ENCODE peak calls at places on chromosomes 4 and X, in five cellular contexts. L is neuronal stem cell, G is A549, P is DND-41, R is fibroblast of lung. T is an unnamed sample.

GRCh38 chrX:15948318-15948660 is 93.7 kb upstream of the AP1S2 start:
- DNase-seq in L (no peak), R (no peak), P (no peak), G (no peak), T (no peak)

GRCh38 chr4:19776929-19777328 is 474.8 kb upstream of the SLIT2 start:
- DNase-seq in P (no peak), L (no peak), R (peak), G (no peak), T (no peak)

GRCh38 chr4:677431-678293 is 3.3 kb downstream of the MYL5 start:
- DNase-seq in L (no peak), R (no peak), G (no peak), P (no peak), T (no peak)

GRCh38 chrX:22698151-22698550 is 301.6 kb upstream of the DDX53 start:
- DNase-seq in R (no peak), G (no peak), P (no peak), L (no peak), T (no peak)

GRCh38 chrX:69182818-69183375 is 17.6 kb upstream of the PJA1 start:
- DNase-seq in P (no peak), L (no peak), G (no peak), R (no peak), T (no peak)

GRCh38 chr4:152709675-152710438 is 30.1 kb upstream of the TMEM154 start:
- DNase-seq in L (no peak), P (no peak), R (no peak), G (no peak), T (peak)

GRCh38 chr4:138439143-138439581 is 197.0 kb upstream of the SLC7A11 start:
- DNase-seq in L (no peak), P (no peak), R (peak), G (no peak), T (no peak)

GRCh38 chrX:154486052-154486395 is 391 bp downstream of the UBL4A start:
- DNase-seq in P (peak), G (no peak), L (no peak), R (no peak), T (peak)

GRCh38 chrX:56795309-56795868 is 66.3 kb downstream of the NBDY start:
- DNase-seq in R (no peak), G (no peak), L (no peak), P (no peak), T (no peak)

GRCh38 chrX:42220722-42221121 is 297.4 kb upstream of the CASK start:
- DNase-seq in L (no peak), R (no peak), P (no peak), G (no peak), T (no peak)

GRCh38 chrX:47232803-47233332 is at the start of gene USP11:
- DNase-seq in G (peak), R (peak), L (no peak), P (peak), T (no peak)

GRCh38 chr4:77342170-77342810 is 185.3 kb downstream of the CCNG2 start:
- DNase-seq in P (no peak), L (no peak), R (peak), G (no peak), T (no peak)

GRCh38 chrX:1885116-1885515 is 270.3 kb downstream of the ASMT start:
- DNase-seq in P (no peak), L (no peak), R (no peak), G (no peak), T (no peak)

GRCh38 chr4:40957281-40957680 is 207.5 kb downstream of the NSUN7 start:
- DNase-seq in G (no peak), R (no peak), P (no peak), L (no peak), T (no peak)

GRCh38 chrX:37926700-37927099 is 79.3 kb upstream of the DYNLT3 start:
- DNase-seq in P (no peak), G (peak), L (no peak), R (peak), T (peak)

GRCh38 chr4:126470862-126471261 is 1156.1 kb downstream of the FAT4 start:
- DNase-seq in L (no peak), R (no peak), G (no peak), P (no peak), T (no peak)

GRCh38 chr4:7660640-7661039 is 225.9 kb upstream of the PSAPL1 start:
- DNase-seq in G (no peak), L (no peak), R (no peak), P (no peak), T (no peak)

GRCh38 chr4:93346840-93347239 is 481.7 kb upstream of the ATOH1 start:
- DNase-seq in R (no peak), P (no peak), G (no peak), L (no peak), T (no peak)

GRCh38 chr4:20882500-20882899 is 182.2 kb downstream of the PACRGL start:
- DNase-seq in G (no peak), R (no peak), P (no peak), L (no peak), T (no peak)

GRCh38 chr4:5952286-5953002 is 59.6 kb upstream of the CRMP1 start:
- DNase-seq in R (no peak), G (no peak), L (no peak), P (no peak), T (no peak)

GRCh38 chr4:157664726-157665125 is 444.2 kb downstream of the GRIA2 start:
- DNase-seq in L (no peak), G (no peak), P (no peak), R (peak), T (no peak)

GRCh38 chr4:3713817-3714641 is 52.2 kb upstream of the ADRA2C start:
- DNase-seq in R (no peak), G (no peak), L (no peak), P (no peak), T (no peak)

GRCh38 chr4:133320576-133321170 is 171.6 kb downstream of the PCDH10 start:
- DNase-seq in P (peak), L (peak), R (peak), G (peak), T (peak)

GRCh38 chr4:65344278-65344825 is 325.9 kb downstream of the EPHA5 start:
- DNase-seq in P (no peak), R (no peak), L (no peak), G (no peak), T (no peak)

GRCh38 chrX:46713672-46714487 is 45.0 kb downstream of the SLC9A7 start:
- DNase-seq in L (no peak), P (no peak), R (no peak), G (no peak), T (peak)

GRCh38 chr4:181685461-181685860 is 557.7 kb upstream of the TENM3 start:
- DNase-seq in G (no peak), L (no peak), R (peak), P (no peak), T (no peak)

GRCh38 chr4:153486281-153487151 is 20.4 kb downstream of the TMEM131L start:
- DNase-seq in G (peak), P (no peak), L (no peak), R (peak), T (no peak)

GRCh38 chr4:13386405-13387107 is 97.6 kb downstream of the RAB28 start:
- DNase-seq in G (no peak), R (no peak), P (no peak), L (no peak), T (peak)

GRCh38 chr4:39716356-39716755 is 18.4 kb downstream of the UBE2K start:
- DNase-seq in P (no peak), L (no peak), G (no peak), R (no peak), T (no peak)

GRCh38 chr4:7403001-7403400 is 31.7 kb downstream of the PSAPL1 start:
- DNase-seq in L (no peak), P (no peak), G (no peak), R (no peak), T (no peak)

GRCh38 chr4:110586137-110586850 is 36.6 kb downstream of the PITX2 start:
- DNase-seq in R (peak), L (no peak), G (peak), P (no peak), T (peak)

GRCh38 chr4:113943863-113944262 is 35.6 kb downstream of the ARSJ start:
- DNase-seq in L (no peak), G (no peak), R (no peak), P (no peak), T (no peak)

GRCh38 chr4:4437798-4438470 is 51.0 kb downstream of the NSG1 start:
- DNase-seq in R (no peak), P (no peak), G (no peak), L (no peak), T (no peak)

GRCh38 chrX:29434939-29435338 is 780.4 kb upstream of the MAGEB2 start:
- DNase-seq in G (no peak), P (no peak), R (no peak), L (no peak), T (no peak)

GRCh38 chrX:68697036-68697435 is 49.6 kb downstream of the STARD8 start:
- DNase-seq in R (no peak), P (no peak), L (no peak), G (no peak), T (no peak)

GRCh38 chr4:99815597-99816011 is 1.0 kb upstream of the DAPP1 start:
- DNase-seq in R (no peak), L (no peak), G (no peak), P (no peak), T (peak)

DNA sequence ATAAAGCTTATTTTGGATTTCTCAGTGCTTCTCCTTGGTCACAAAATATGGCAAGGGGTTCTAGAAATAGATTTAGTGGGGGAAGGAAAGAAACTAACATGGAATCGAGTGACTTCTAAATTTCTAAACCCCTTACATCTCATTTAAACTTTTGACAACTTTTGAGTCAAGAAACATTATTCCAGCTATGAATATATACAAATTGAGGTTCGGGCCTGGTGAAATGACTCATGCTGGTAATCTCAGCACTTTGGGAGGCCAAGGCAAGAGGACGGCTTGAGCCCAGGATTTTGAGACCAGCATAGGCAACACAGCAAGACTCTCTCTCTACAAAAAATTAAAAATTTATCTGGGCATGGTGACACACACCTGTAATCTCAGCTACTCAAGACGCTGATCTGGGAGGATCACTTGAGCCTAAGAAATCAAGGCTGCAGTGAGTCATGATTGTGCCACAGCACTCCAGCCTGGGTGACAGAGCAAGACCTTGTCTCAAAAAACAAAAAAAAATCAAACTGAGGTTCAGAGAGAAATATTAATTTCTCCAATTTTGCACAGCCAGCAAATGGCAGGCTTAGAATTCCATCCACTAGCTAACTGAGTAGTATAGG is 99.8 kb downstream of the ANXA3 start:
- DNase-seq in G (no peak), R (no peak), L (no peak), P (no peak), T (no peak)
- H3K4me2 ChIP-seq in G (no peak), R (no peak), L (no peak), P (no peak), T (no peak)

GRCh38 chr4:15410750-15411149 is 17.1 kb upstream of the C1QTNF7 start:
- DNase-seq in P (peak), G (no peak), R (peak), L (no peak), T (peak)
- H3K4me2 ChIP-seq in P (peak), G (no peak), R (peak), L (no peak), T (peak)

DNA sequence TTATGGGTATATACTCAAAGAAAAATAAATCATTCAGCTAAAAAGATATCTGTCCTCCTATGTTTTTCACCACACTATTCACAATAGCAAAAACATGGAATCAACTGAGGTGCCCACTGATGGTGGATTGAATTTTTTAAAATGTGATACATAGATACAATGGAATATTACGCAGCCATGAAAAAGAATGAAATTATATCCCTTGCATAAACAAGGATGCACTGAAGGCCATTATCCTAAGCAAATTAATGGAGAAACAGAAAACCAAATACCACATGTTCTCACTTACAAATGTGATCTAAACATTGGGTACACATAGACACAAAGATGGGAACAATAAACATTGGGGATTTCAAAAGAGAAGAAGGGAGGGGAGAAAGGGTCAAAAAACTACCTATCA is 964.2 kb upstream of the IGFBP7 start:
- DNase-seq in G (no peak), P (no peak), L (no peak), R (no peak), T (no peak)
- H3K4me2 ChIP-seq in G (no peak), P (no peak), L (no peak), R (no peak), T (no peak)

DNA sequence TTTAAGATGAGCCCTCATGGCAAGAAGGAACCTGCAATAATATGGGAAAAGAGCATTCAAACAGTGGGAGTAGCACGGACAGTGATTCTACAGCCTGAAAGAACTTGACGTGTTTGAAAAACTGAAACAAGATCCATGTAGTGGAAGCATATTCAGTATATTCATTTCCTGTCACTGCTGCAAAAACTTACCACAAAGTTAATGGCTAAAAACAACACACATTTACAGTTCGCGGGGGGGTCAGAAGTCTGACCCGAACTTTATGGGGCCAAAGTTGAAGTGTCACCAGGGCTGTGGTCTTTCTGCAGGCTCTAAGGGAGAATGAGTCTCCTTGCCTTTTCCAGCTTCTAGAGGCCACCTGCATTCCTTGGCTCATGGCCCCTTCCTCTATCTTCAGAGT is 52.6 kb upstream of the ARX start:
- DNase-seq in G (no peak), P (no peak), R (no peak), L (no peak), T (no peak)
- H3K4me2 ChIP-seq in G (no peak), P (no peak), R (no peak), L (no peak), T (no peak)

DNA sequence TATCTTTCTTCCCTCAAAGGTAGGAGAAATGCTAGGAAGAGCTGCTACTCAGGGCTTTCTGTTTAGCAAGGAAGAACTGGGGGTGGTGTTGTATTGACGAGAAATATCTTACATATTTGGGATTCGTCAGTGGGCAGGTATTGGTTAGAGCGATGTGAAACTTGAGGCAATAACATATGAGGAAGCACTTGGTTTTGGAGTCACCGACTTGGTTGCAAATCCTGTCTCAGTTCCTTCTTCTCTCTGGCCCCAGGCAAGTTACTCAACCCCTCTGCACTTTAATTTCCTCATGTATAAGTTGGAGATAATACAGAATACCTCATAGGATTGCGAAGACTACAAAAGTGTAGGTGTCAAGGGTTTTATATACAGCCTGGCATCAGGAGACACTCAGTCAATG is 34.1 kb downstream of the GPAT3 start:
- DNase-seq in P (no peak), G (no peak), L (no peak), R (no peak), T (no peak)
- H3K4me2 ChIP-seq in P (no peak), G (peak), L (no peak), R (no peak), T (no peak)

DNA sequence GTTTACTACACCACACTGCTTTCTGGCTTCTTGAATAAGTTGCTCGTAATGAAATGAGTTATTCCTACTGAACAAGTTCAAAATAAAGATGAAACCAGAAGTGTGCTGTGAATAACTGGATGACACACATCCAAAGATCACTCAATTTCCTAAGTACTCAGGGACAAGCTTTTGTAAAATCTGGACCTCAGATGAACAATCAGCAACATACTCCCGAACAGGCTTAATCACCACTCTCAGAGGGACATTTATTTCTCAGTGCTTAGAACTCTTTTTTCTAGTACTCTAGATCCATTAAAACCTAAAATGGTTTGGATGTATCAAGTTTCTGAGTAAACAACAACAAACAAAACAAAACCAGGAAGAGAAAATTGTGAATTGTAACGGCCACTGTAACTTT is 61.5 kb upstream of the EXOC1L start:
- DNase-seq in G (no peak), P (no peak), R (no peak), L (no peak), T (no peak)
- H3K4me2 ChIP-seq in G (no peak), P (no peak), R (no peak), L (no peak), T (no peak)

GRCh38 chr4:150310159-150310895 is 232.1 kb downstream of the DCLK2 start:
- DNase-seq in G (no peak), P (no peak), L (no peak), R (no peak), T (no peak)
- H3K4me2 ChIP-seq in G (no peak), P (no peak), L (no peak), R (no peak), T (no peak)

GRCh38 chrX:103584606-103585005 is 709 bp upstream of the TCEAL4 start:
- DNase-seq in P (no peak), L (no peak), R (peak), G (peak), T (no peak)
- H3K4me2 ChIP-seq in P (peak), L (no peak), R (peak), G (peak), T (no peak)

T was measured in MM.1S.